ENCODE peak calls at places on chromosomes 2 and 18, in five cellular contexts. G is RPMI7951, A is GDM1, N is COR-L47, K is mammary epithelial cell. P is an unnamed sample.

GRCh38 chr2:240124651-240125030 is 11.5 kb downstream of the COPS9 start:
- DNase-seq in G (no peak), A (no peak), N (no peak), K (no peak), P (no peak)

GRCh38 chr2:18910843-18911242 is 321.5 kb upstream of the NT5C1B start:
- DNase-seq in G (peak), A (no peak), N (no peak), K (peak), P (no peak)

GRCh38 chr2:30926606-30927005 is 119.4 kb upstream of the CAPN13 start:
- DNase-seq in G (no peak), A (no peak), N (no peak), K (no peak), P (no peak)

GRCh38 chr18:32919799-32920198 is 147.0 kb upstream of the KLHL14 start:
- DNase-seq in G (peak), A (peak), N (peak), K (peak), P (no peak)

GRCh38 chr2:33177627-33178026 is 230.9 kb downstream of the LTBP1 start:
- DNase-seq in G (no peak), A (no peak), N (no peak), K (no peak), P (no peak)

GRCh38 chr18:44536619-44537018 is 144.1 kb upstream of the SETBP1 start:
- DNase-seq in G (no peak), A (no peak), N (no peak), K (no peak), P (no peak)

GRCh38 chr2:95215018-95215612 is 7.8 kb downstream of the ZNF892 start:
- DNase-seq in G (no peak), A (no peak), N (no peak), K (no peak), P (no peak)

GRCh38 chr2:47043142-47043890 is 111.8 kb downstream of the STPG4 start:
- DNase-seq in G (peak), A (no peak), N (no peak), K (peak), P (peak)

GRCh38 chr2:84906108-84906899 is 848 bp downstream of the TMSB10 start:
- DNase-seq in G (no peak), A (no peak), N (peak), K (peak), P (no peak)

GRCh38 chr18:45565280-45565970 is 49.9 kb upstream of the SLC14A2 start:
- DNase-seq in G (peak), A (no peak), N (no peak), K (peak), P (no peak)

GRCh38 chr2:228059735-228060134 is 121.8 kb downstream of the SPHKAP start:
- DNase-seq in G (no peak), A (no peak), N (no peak), K (no peak), P (no peak)

GRCh38 chr18:45107425-45107824 is 426.7 kb downstream of the SETBP1 start:
- DNase-seq in G (peak), A (no peak), N (no peak), K (peak), P (no peak)

GRCh38 chr2:216519154-216519762 is 20.6 kb downstream of the RPL37A start:
- DNase-seq in G (peak), A (peak), N (peak), K (peak), P (peak)

GRCh38 chr2:61268249-61268648 is 106.3 kb downstream of the C2orf74 start:
- DNase-seq in G (no peak), A (no peak), N (no peak), K (peak), P (no peak)

GRCh38 chr2:159468257-159468656 is 148.1 kb downstream of the BAZ2B start:
- DNase-seq in G (no peak), A (no peak), N (no peak), K (no peak), P (no peak)

GRCh38 chr18:63161032-63161727 is 158.4 kb downstream of the BCL2 start:
- DNase-seq in G (no peak), A (no peak), N (no peak), K (no peak), P (no peak)

GRCh38 chr2:31271851-31272267 is 37.9 kb downstream of the EHD3 start:
- DNase-seq in G (peak), A (no peak), N (no peak), K (peak), P (no peak)

GRCh38 chr2:212227755-212228154 is 310.8 kb downstream of the ERBB4 start:
- DNase-seq in G (peak), A (no peak), N (peak), K (peak), P (peak)